ENCODE peak calls at places on chromosomes 12 and 14, in four cellular contexts. T is WTC11, W is HepG2, S is K562. U is an unnamed sample.

GRCh38 chr12:11702959-11703358 is 53.5 kb downstream of the ETV6 start:
- DNase-seq in W (no peak), T (no peak), S (no peak), U (no peak)

GRCh38 chr12:120089796-120090195 is 26.8 kb downstream of the RAB35 start:
- DNase-seq in T (no peak), W (no peak), S (no peak), U (no peak)

GRCh38 chr12:2417761-2418160 is 365.0 kb downstream of the CACNA1C start:
- DNase-seq in S (no peak), W (no peak), T (peak), U (no peak)

GRCh38 chr12:104604070-104604994 is 147.6 kb downstream of the CHST11 start:
- DNase-seq in S (peak), T (no peak), W (no peak), U (peak)

GRCh38 chr12:6903712-6904111 is 910 bp upstream of the LRRC23 start:
- DNase-seq in T (no peak), S (no peak), W (no peak), U (no peak)

GRCh38 chr12:22626429-22626828 is 1.5 kb downstream of the ETNK1 start:
- DNase-seq in W (no peak), T (no peak), S (no peak), U (no peak)

GRCh38 chr14:23926543-23926942 is 27.0 kb upstream of the DHRS4 start:
- DNase-seq in S (no peak), T (no peak), W (no peak), U (no peak)

GRCh38 chr12:9880532-9880931 is 757 bp upstream of the KLRF2 start:
- DNase-seq in S (no peak), W (no peak), T (no peak), U (no peak)

GRCh38 chr12:131213896-131214442 is 260.3 kb downstream of the ADGRD1 start:
- DNase-seq in W (no peak), S (no peak), T (no peak), U (no peak)

GRCh38 chr14:101972126-101972785 is 7.9 kb downstream of the DYNC1H1 start:
- DNase-seq in W (peak), S (peak), T (no peak), U (peak)

GRCh38 chr12:3744216-3744883 is 8.6 kb downstream of the CRACR2A start:
- DNase-seq in W (no peak), T (no peak), S (no peak), U (no peak)

GRCh38 chr12:95413576-95413975 is 60.4 kb upstream of the METAP2 start:
- DNase-seq in S (no peak), T (no peak), W (no peak), U (no peak)

GRCh38 chr12:13099910-13100609 is 3.4 kb downstream of the GSG1 start:
- DNase-seq in S (no peak), T (no peak), W (no peak), U (no peak)

GRCh38 chr14:26775765-26776577 is 178.1 kb upstream of the NOVA1 start:
- DNase-seq in S (no peak), T (no peak), W (no peak), U (no peak)

GRCh38 chr14:22226381-22226780 is 362.6 kb downstream of the DAD1 start:
- DNase-seq in S (no peak), T (no peak), W (no peak), U (no peak)

GRCh38 chr14:23171251-23171975 is 12.0 kb downstream of the SLC7A8 start:
- DNase-seq in S (no peak), W (no peak), T (no peak), U (no peak)

GRCh38 chr14:25308244-25308643 is 258.3 kb upstream of the STXBP6 start:
- DNase-seq in S (no peak), W (peak), T (peak), U (no peak)

GRCh38 chr12:68287106-68287505 is 33.7 kb upstream of the IL22 start:
- DNase-seq in T (no peak), S (no peak), W (no peak), U (no peak)

GRCh38 chr14:97116546-97116945 is 319.4 kb downstream of the VRK1 start:
- DNase-seq in W (no peak), S (no peak), T (no peak), U (no peak)

GRCh38 chr12:101698782-101699347 is 1.4 kb downstream of the CHPT1 start:
- DNase-seq in T (no peak), S (no peak), W (no peak), U (peak)

GRCh38 chr12:64682572-64683277 is 72.4 kb downstream of the RASSF3 start:
- DNase-seq in W (no peak), T (no peak), S (no peak), U (peak)

GRCh38 chr12:54390176-54390667 is 5.7 kb upstream of the ZNF385A start:
- DNase-seq in W (no peak), S (peak), T (peak), U (no peak)
- TF ChIP-seq FOXJ3 in W (no peak), S (no peak), T (no peak), U (no peak)

GRCh38 chr14:88354358-88354757 is 31.1 kb upstream of the SPATA7 start:
- DNase-seq in S (no peak), W (peak), T (no peak), U (no peak)
- TF ChIP-seq FOXJ3 in S (no peak), W (no peak), T (no peak), U (no peak)

DNA sequence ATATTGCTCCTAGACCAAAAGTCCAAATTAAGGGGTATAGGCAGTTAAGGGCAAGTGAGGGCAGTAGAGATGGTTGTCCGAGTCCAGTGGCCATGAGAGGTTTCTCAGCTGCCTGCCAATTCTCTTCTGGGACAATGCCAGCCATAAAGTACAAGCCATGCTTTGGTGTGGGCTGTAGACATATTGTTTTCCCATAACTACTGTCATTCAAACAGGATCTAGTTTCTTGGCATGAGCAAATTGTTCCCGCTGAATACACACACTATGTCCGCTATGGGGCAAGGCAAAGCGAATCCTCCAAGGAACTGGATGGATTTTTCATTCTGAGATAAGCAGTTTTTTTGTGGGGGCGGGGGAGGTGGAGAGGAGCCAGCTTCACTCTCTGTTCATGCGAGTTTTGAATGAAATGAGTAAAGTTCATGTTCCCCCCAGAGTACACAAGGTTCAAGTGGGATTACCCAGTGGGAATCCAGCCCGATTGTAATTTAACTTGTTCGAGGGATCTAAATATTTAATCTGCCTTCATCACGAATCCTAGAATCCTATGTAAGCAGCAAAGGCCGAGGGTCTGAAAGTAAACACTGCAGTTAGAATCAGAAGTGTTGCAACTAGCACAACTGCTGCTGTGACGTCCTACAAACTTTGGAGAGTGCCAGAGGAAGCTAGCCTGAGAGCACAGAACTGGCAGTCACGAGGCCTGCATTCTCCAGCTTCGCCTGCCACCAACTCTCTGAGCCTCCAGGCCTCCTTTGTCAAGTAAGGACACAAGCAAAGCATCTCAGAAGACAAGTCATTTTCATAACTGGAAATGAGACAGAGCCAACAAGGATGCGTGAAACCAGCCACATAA is 137.0 kb downstream of the CRADD start:
- DNase-seq in T (no peak), S (peak), W (peak), U (no peak)
- TF ChIP-seq FOXJ3 in T (no peak), S (no peak), W (no peak), U (no peak)

DNA sequence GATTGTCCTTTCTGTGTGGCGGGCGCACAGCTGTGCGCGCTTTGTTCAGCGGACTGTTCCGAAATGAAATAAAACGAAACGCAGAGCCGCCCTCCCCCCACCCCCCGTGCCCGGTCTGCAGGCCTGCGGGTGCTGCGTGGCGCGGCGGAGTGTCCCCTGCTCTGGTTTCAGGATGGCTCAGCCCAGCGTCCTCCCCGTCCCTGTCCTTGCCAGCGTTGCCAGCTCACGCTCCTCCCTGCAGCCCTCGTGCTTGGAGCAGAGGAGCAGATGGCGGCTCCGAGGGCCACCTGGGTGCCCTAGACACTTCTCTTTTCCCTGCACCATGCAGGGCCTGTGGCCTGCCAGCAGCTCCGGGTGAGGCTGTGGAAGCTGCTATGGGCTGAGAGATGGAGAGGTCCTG is 17.5 kb upstream of the BEGAIN start:
- DNase-seq in S (no peak), W (no peak), T (no peak), U (no peak)
- TF ChIP-seq FOXJ3 in S (no peak), W (no peak), T (no peak), U (no peak)

GRCh38 chr12:79673334-79673733 is 17.4 kb downstream of the PAWR start:
- DNase-seq in T (no peak), W (no peak), S (no peak), U (no peak)
- TF ChIP-seq FOXJ3 in T (no peak), W (no peak), S (no peak), U (no peak)

U was measured in SK-N-SH.